ENCODE peak calls at places on chromosome 1, in four cellular contexts. One of them, this sample, is unnamed.

GRCh38 chr1:53465023-53465957 is 6.1 kb downstream of the DMRTB1 start:
- DNase-seq in WTC11: no peak
- DNase-seq in K562: no peak
- DNase-seq in SK-N-SH: peak
- DNase-seq in this sample: no peak

GRCh38 chr1:90402893-90403849 is 313.9 kb downstream of the BARHL2 start:
- DNase-seq in WTC11: no peak
- DNase-seq in K562: no peak
- DNase-seq in SK-N-SH: peak
- DNase-seq in this sample: peak

GRCh38 chr1:160837558-160838205 is 25.0 kb downstream of the CD244 start:
- DNase-seq in WTC11: no peak
- DNase-seq in K562: peak
- DNase-seq in SK-N-SH: peak
- DNase-seq in this sample: no peak

GRCh38 chr1:25477448-25478034 is 46.8 kb downstream of the MACO1 start:
- DNase-seq in WTC11: no peak
- DNase-seq in K562: peak
- DNase-seq in SK-N-SH: no peak
- DNase-seq in this sample: no peak

GRCh38 chr1:93629101-93630059 is 52.3 kb downstream of the BCAR3 start:
- DNase-seq in WTC11: no peak
- DNase-seq in K562: peak
- DNase-seq in SK-N-SH: peak
- DNase-seq in this sample: peak

GRCh38 chr1:167061073-167061464 is 29.1 kb downstream of the GPA33 start:
- DNase-seq in WTC11: no peak
- DNase-seq in K562: no peak
- DNase-seq in SK-N-SH: no peak
- DNase-seq in this sample: no peak

GRCh38 chr1:37811027-37811655 is 3.1 kb upstream of the YRDC start:
- DNase-seq in WTC11: peak
- DNase-seq in K562: peak
- DNase-seq in SK-N-SH: peak
- DNase-seq in this sample: peak

GRCh38 chr1:233357595-233358446 is 30.3 kb downstream of the MAP3K21 start:
- DNase-seq in WTC11: no peak
- DNase-seq in K562: no peak
- DNase-seq in SK-N-SH: no peak
- DNase-seq in this sample: no peak

GRCh38 chr1:3657578-3658230 is 5.4 kb downstream of the TP73 start:
- DNase-seq in WTC11: peak
- DNase-seq in K562: no peak
- DNase-seq in SK-N-SH: no peak
- DNase-seq in this sample: no peak
- TF ChIP-seq FOXJ3 in WTC11: no peak
- TF ChIP-seq FOXJ3 in K562: no peak
- TF ChIP-seq FOXJ3 in SK-N-SH: no peak
- TF ChIP-seq FOXJ3 in this sample: no peak

GRCh38 chr1:3869751-3870301 is 12.6 kb downstream of the DFFB start:
- DNase-seq in WTC11: no peak
- DNase-seq in K562: peak
- DNase-seq in SK-N-SH: no peak
- DNase-seq in this sample: no peak
- TF ChIP-seq FOXJ3 in WTC11: no peak
- TF ChIP-seq FOXJ3 in K562: no peak
- TF ChIP-seq FOXJ3 in SK-N-SH: no peak
- TF ChIP-seq FOXJ3 in this sample: no peak

GRCh38 chr1:185837711-185838110 is 103.5 kb downstream of the HMCN1 start:
- DNase-seq in WTC11: no peak
- DNase-seq in K562: no peak
- DNase-seq in SK-N-SH: no peak
- DNase-seq in this sample: no peak
- TF ChIP-seq FOXJ3 in WTC11: no peak
- TF ChIP-seq FOXJ3 in K562: no peak
- TF ChIP-seq FOXJ3 in SK-N-SH: no peak
- TF ChIP-seq FOXJ3 in this sample: no peak

DNA sequence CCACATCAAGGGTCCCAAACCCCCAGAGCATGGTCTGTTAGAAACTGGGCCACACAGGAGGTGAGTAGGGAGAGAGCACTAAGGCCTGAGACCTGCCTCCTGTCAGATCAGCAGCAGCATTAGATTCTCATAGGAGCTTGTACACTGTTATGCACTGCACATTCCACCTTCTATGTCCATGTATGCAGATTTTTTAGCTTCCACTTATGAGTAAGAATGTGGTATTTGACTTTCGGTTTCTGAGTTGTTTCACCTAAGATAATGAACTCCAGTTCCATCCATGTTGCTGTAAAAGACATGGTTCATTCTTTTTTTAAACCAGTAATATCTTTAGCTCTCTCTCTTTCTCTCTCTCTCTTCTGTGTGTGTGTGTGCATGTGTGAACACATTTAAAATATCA is 663 bp upstream of the GBP6 start:
- DNase-seq in WTC11: no peak
- DNase-seq in K562: no peak
- DNase-seq in SK-N-SH: no peak
- DNase-seq in this sample: no peak
- TF ChIP-seq FOXJ3 in WTC11: no peak
- TF ChIP-seq FOXJ3 in K562: no peak
- TF ChIP-seq FOXJ3 in SK-N-SH: no peak
- TF ChIP-seq FOXJ3 in this sample: no peak

DNA sequence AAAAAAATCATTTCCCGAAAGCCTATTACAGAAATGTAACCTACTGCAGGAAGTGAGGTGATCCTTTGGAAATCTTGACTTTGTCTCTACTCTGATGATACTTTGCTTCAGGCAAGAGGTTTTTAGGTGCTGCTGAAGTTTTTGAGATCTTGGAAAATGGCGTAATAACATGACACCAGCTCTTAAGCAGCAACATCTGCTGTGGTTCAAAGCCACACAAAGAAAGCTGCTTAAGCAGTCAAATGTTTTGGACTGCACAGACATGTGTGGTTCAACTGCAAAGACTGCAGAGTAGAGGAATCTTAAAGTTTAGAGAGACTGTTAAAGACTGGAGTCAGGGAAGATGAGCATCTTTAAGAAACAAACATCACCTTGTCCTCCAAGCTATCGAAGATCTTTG is 139.0 kb downstream of the RASAL2 start:
- DNase-seq in WTC11: no peak
- DNase-seq in K562: no peak
- DNase-seq in SK-N-SH: no peak
- DNase-seq in this sample: no peak
- TF ChIP-seq FOXJ3 in WTC11: no peak
- TF ChIP-seq FOXJ3 in K562: no peak
- TF ChIP-seq FOXJ3 in SK-N-SH: no peak
- TF ChIP-seq FOXJ3 in this sample: no peak